ENCODE peak calls at places on chromosomes 11 and 22, in five cellular contexts. Y is neuronal stem cell, B is H9, J is IMR-90, I is mesenchymal stem cell. E is an unnamed sample.

GRCh38 chr11:101166038-101166437 is 36.4 kb upstream of the PGR start:
- DNase-seq in Y (no peak), B (no peak), J (no peak), I (no peak), E (no peak)

GRCh38 chr22:43821606-43822425 is 9.7 kb upstream of the EFCAB6 start:
- DNase-seq in Y (no peak), B (peak; percentile 22), J (no peak), I (no peak), E (no peak)

GRCh38 chr22:25534724-25535123 is 29.8 kb upstream of the GRK3 start:
- DNase-seq in Y (no peak), B (no peak), J (no peak), I (no peak), E (no peak)

GRCh38 chr11:41486436-41486835 is 27.0 kb upstream of the LRRC4C start:
- DNase-seq in Y (no peak), B (no peak), J (no peak), I (no peak), E (no peak)

GRCh38 chr11:32706985-32707736 is 87.3 kb downstream of the CCDC73 start:
- DNase-seq in Y (no peak), B (no peak), J (peak; percentile 82), I (peak; percentile 63), E (no peak)

GRCh38 chr22:37186997-37187522 is 987 bp downstream of the C1QTNF6 start:
- DNase-seq in Y (no peak), B (no peak), J (peak; percentile 9), I (peak; percentile 67), E (peak; percentile 44)

GRCh38 chr11:112748713-112749481 is 212.3 kb upstream of the NCAM1 start:
- DNase-seq in Y (no peak), B (no peak), J (no peak), I (no peak), E (no peak)

GRCh38 chr11:75277211-75277805 is 36.7 kb downstream of the TPBGL start:
- DNase-seq in Y (no peak), B (no peak), J (no peak), I (no peak), E (no peak)

GRCh38 chr11:8683115-8683807 is 669 bp downstream of the RPL27A start:
- DNase-seq in Y (no peak), B (no peak), J (no peak), I (no peak), E (peak; percentile 45)

GRCh38 chr22:37751449-37752188 is 54.8 kb downstream of the TRIOBP start:
- DNase-seq in Y (no peak), B (no peak), J (no peak), I (no peak), E (peak; percentile 53)

GRCh38 chr22:31692186-31692886 is 30.3 kb upstream of the PISD start:
- DNase-seq in Y (no peak), B (no peak), J (peak; percentile 68), I (peak; percentile 63), E (no peak)

GRCh38 chr11:69906453-69906907 is 87.3 kb upstream of the FGF3 start:
- DNase-seq in Y (no peak), B (no peak), J (peak; percentile 17), I (peak; percentile 29), E (no peak)

GRCh38 chr22:44729391-44730012 is 22.9 kb upstream of the ARHGAP8 start:
- DNase-seq in Y (no peak), B (no peak), J (peak; percentile 71), I (peak; percentile 57), E (no peak)

GRCh38 chr11:69380451-69380901 is 86.5 kb downstream of the MYEOV start:
- DNase-seq in Y (no peak), B (no peak), J (no peak), I (no peak), E (no peak)

GRCh38 chr11:75082601-75083216 is 14.0 kb downstream of the OR2AT4 start:
- DNase-seq in Y (no peak), B (no peak), J (no peak), I (peak; percentile 40), E (no peak)

GRCh38 chr11:1174441-1175370 is 17.0 kb downstream of the MUC5AC start:
- DNase-seq in Y (no peak), B (no peak), J (no peak), I (no peak), E (no peak)

GRCh38 chr11:62804310-62805043 is 763 bp downstream of the NXF1 start:
- DNase-seq in Y (no peak), B (no peak), J (peak; percentile 55), I (peak; percentile 75), E (peak; percentile 41)

GRCh38 chr11:57214494-57214893 is 22.6 kb downstream of the APLNR start:
- DNase-seq in Y (no peak), B (no peak), J (peak; percentile 86), I (peak; percentile 54), E (peak; percentile 36)

GRCh38 chr11:71120346-71120963 is 131.9 kb downstream of the SHANK2 start:
- DNase-seq in Y (peak; percentile 41), B (peak; percentile 87), J (no peak), I (peak; percentile 29), E (peak; percentile 94)

GRCh38 chr22:50548046-50548912 is 2.6 kb downstream of the KLHDC7B start:
- DNase-seq in Y (no peak), B (no peak), J (no peak), I (no peak), E (no peak)

GRCh38 chr22:27982106-27982505 is 63.0 kb upstream of the PITPNB start:
- DNase-seq in Y (no peak), B (peak; percentile 16), J (no peak), I (no peak), E (no peak)

GRCh38 chr11:125078016-125078415 is 14.9 kb downstream of the SLC37A2 start:
- DNase-seq in Y (no peak), B (no peak), J (no peak), I (no peak), E (no peak)

GRCh38 chr11:30346068-30346688 is 23.3 kb downstream of the ARL14EP start:
- DNase-seq in Y (peak; percentile 58), B (no peak), J (peak; percentile 62), I (peak; percentile 63), E (peak; percentile 63)

GRCh38 chr11:2931771-2932738 is 2.8 kb upstream of the PHLDA2 start:
- DNase-seq in Y (no peak), B (no peak), J (no peak), I (no peak), E (no peak)

GRCh38 chr11:28767574-28767973 is 659.4 kb downstream of the METTL15 start:
- DNase-seq in Y (no peak), B (no peak), J (peak; percentile 59), I (peak; percentile 66), E (no peak)

GRCh38 chr11:27350503-27350902 is 12.5 kb downstream of the CCDC34 start:
- DNase-seq in Y (no peak), B (no peak), J (no peak), I (no peak), E (no peak)

GRCh38 chr11:118911113-118911879 is 14.4 kb downstream of the BCL9L start:
- DNase-seq in Y (no peak), B (peak; percentile 57), J (peak; percentile 52), I (peak; percentile 83), E (peak; percentile 83)

GRCh38 chr22:32684148-32684821 is 117.2 kb upstream of the TIMP3 start:
- DNase-seq in Y (no peak), B (no peak), J (peak; percentile 38), I (no peak), E (peak; percentile 29)

GRCh38 chr22:44648085-44648820 is 53.8 kb upstream of the PRR5 start:
- DNase-seq in Y (no peak), B (peak; percentile 25), J (peak; percentile 26), I (no peak), E (no peak)

GRCh38 chr11:71247551-71248250 is 4.7 kb downstream of the SHANK2 start:
- DNase-seq in Y (no peak), B (peak; percentile 74), J (no peak), I (peak; percentile 26), E (peak; percentile 82)

DNA sequence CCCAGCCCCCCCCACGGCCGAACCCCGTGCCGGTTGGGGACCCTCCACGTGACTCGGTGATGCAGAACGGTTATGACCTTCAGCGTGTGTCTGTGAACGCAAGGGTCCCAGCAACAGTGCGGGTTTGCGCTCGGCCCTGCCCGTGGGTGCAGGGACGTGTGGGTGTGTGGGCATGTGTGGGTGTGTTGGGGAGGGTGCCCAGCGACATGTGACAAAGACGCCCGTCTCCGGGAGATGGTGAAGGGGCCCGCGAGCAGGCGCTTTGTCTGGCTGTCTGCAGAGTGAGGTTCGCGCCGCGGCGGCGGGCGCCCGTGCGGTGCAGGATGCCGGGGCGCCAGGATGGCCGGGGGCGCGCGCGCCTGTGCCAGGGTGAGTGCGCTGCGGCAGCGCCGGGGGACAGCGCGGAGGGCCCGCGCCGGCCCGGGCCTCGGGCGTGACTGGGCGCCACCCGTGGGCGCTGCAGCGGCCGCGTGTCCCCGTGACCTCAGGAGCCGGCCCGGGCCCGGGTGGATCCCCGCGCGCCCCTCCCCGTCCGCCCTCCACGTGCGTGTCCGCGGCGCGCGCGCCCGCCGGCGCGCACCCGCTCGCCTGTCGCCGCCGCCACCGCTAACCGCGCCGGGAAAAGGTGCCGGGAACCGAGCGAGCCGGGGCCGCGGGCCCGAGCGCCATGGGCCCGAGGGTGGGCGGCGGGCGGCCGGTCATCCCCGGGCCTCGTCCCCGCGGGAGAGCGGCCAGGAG is at the start of gene LRFN4:
- DNase-seq in Y (no peak), B (no peak), J (no peak), I (no peak), E (peak; percentile 64)
- H4K8ac ChIP-seq in Y (peak within 1 kb of the TSS; percentile 33), B (no peak within 1 kb of the TSS), J (peak within 1 kb of the TSS; percentile 99), I (peak within 1 kb of the TSS; percentile 94), E (no peak within 1 kb of the TSS)

DNA sequence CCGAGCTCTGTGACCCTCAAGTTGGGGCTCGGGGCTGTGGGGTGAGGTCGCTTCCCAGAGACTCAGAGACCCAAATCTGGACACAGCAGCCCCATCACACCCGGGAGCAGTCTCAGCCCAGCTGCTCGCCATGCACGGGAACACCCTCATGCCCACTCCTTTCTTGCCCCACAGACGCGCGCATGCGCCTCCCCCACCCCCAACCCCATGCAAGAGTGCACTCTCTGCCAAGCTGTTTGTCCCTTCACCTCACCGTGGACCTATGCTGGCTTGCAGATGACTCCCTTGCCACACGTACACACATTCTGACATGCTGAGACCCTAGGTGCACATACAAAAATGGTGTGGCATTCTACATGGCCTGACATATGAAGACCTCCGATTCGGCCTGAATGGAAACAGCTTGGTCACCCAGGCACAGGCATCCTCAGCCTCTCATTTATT is 500 bp upstream of the CD248 start:
- DNase-seq in Y (no peak), B (no peak), J (peak; percentile 68), I (peak; percentile 77), E (peak; percentile 48)
- H4K8ac ChIP-seq in Y (no peak overlapping the region), B (no peak overlapping the region), J (peak overlapping the region; percentile 99), I (peak overlapping the region; percentile 95), E (no peak overlapping the region)

GRCh38 chr11:65802841-65803240 is 16.0 kb downstream of the OVOL1 start:
- DNase-seq in Y (no peak), B (no peak), J (no peak), I (no peak), E (no peak)
- H4K8ac ChIP-seq in Y (no peak overlapping the region), B (no peak overlapping the region), J (no peak overlapping the region), I (no peak overlapping the region), E (no peak overlapping the region)

DNA sequence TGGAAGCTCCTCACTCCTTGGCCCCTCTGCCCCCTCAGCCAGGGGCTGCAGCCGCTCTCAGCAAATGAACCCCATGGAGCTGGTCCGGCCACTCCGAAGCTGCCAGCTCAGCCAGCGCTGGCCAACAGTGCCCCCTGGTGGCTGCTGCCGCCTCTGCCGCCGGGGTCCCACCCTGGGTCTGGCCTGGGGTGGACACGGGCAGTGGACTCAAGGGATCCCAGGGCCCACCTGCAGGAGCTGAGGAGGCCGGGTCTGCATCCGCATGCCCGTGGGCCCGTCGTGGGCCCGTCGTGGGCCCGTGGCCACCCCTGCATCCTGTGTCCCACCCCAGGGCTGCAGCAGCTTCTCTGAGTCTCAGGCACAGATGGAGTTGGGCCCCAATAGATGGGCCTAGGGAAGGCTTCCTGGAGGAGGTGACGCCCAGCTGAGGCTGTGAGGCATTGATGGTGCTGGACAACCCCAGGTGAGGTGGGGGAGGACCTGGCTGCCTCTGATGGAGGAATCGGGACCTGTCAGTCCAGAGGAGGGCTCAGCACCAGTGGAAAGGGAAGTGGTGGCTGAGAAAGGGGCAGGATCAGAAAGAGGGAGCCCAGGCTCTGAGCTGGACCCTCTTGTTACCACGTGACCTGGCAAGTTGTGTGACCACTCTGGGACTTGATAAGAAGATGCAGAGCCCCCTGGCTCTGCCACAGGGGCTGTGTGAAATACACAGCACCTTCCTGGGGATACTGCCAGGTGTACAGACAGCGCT is 522.3 kb downstream of the BRD1 start:
- DNase-seq in Y (peak; percentile 78), B (peak; percentile 89), J (no peak), I (no peak), E (peak; percentile 72)
- H4K8ac ChIP-seq in Y (no peak overlapping the region), B (no peak overlapping the region), J (no peak overlapping the region), I (no peak overlapping the region), E (no peak overlapping the region)